ENCODE peak calls at places on chromosome 1, in seven cellular contexts. Q is breast epithelium, A is kidney, R is pancreas, T is lower lobe of right lung, X is fibroblast of lung, D is cardiac muscle cell. Y is an unnamed sample.

GRCh38 chr1:52669696-52670095 is 28.5 kb downstream of the COA7 start:
- DNase-seq in R (no peak), T (no peak), D (peak), X (no peak), Q (no peak), A (no peak), Y (no peak)

GRCh38 chr1:17233675-17234074 is 15.2 kb upstream of the PADI3 start:
- DNase-seq in D (peak), T (peak), R (peak), X (peak), Q (peak), A (peak), Y (peak)

GRCh38 chr1:178060789-178061556 is 32.9 kb upstream of the RASAL2 start:
- DNase-seq in R (no peak), A (no peak), D (peak), T (no peak), Q (no peak), X (peak), Y (no peak)

GRCh38 chr1:7280257-7280656 is 490.8 kb upstream of the VAMP3 start:
- DNase-seq in X (no peak), T (no peak), D (no peak), R (no peak), A (no peak), Q (no peak), Y (no peak)

GRCh38 chr1:215287362-215287761 is 204.8 kb downstream of the KCNK2 start:
- DNase-seq in T (no peak), A (no peak), R (no peak), D (no peak), Q (no peak), X (peak), Y (no peak)

GRCh38 chr1:29576510-29576909 is 340.2 kb downstream of the PTPRU start:
- DNase-seq in T (no peak), A (no peak), Q (no peak), D (no peak), X (no peak), R (peak), Y (no peak)

GRCh38 chr1:208045410-208046252 is 134.7 kb upstream of the CD34 start:
- DNase-seq in D (no peak), R (peak), Q (no peak), A (no peak), T (no peak), X (no peak), Y (no peak)

GRCh38 chr1:9321480-9321849 is 28.8 kb downstream of the SPSB1 start:
- DNase-seq in R (no peak), T (no peak), A (no peak), Q (no peak), X (peak), D (peak), Y (no peak)

GRCh38 chr1:187971851-187972250 is 1143.1 kb downstream of the PLA2G4A start:
- DNase-seq in R (no peak), A (no peak), D (no peak), Q (no peak), T (no peak), X (no peak), Y (no peak)

GRCh38 chr1:183845681-183846080 is 40.8 kb downstream of the RGL1 start:
- DNase-seq in D (no peak), Q (no peak), R (no peak), T (no peak), A (no peak), X (peak), Y (no peak)

GRCh38 chr1:115036814-115037535 is 7.3 kb downstream of the TSHB start:
- DNase-seq in A (no peak), R (no peak), X (no peak), Q (no peak), D (no peak), T (no peak), Y (no peak)

GRCh38 chr1:174812026-174812425 is 187.7 kb upstream of the CACYBP start:
- DNase-seq in R (no peak), T (no peak), A (no peak), Q (no peak), D (no peak), X (no peak), Y (no peak)

GRCh38 chr1:198888379-198888778 is 249.5 kb downstream of the PTPRC start:
- DNase-seq in R (no peak), X (no peak), D (no peak), T (no peak), A (no peak), Q (no peak), Y (no peak)

GRCh38 chr1:228194436-228194835 is 13.4 kb upstream of the OBSCN start:
- DNase-seq in X (no peak), Q (no peak), D (no peak), A (peak), R (no peak), T (no peak), Y (peak)

GRCh38 chr1:76040327-76040868 is 34.1 kb upstream of the ST6GALNAC3 start:
- DNase-seq in R (no peak), D (no peak), A (no peak), T (no peak), X (peak), Q (no peak), Y (no peak)

GRCh38 chr1:167645161-167645560 is 15.1 kb downstream of the RCSD1 start:
- DNase-seq in R (no peak), A (no peak), T (no peak), D (no peak), Q (no peak), X (no peak), Y (no peak)

GRCh38 chr1:54559111-54559548 is 11.1 kb downstream of the ACOT11 start:
- DNase-seq in R (no peak), D (no peak), Q (no peak), X (no peak), A (no peak), T (no peak), Y (peak)

GRCh38 chr1:154568165-154568815 is 712 bp downstream of the CHRNB2 start:
- DNase-seq in X (no peak), Q (no peak), A (no peak), R (no peak), T (no peak), D (no peak), Y (no peak)

GRCh38 chr1:24963099-24963872 is 33.2 kb upstream of the RUNX3 start:
- DNase-seq in X (no peak), A (peak), D (no peak), Q (no peak), R (peak), T (no peak), Y (no peak)

GRCh38 chr1:113256348-113256729 is 134.0 kb upstream of the MAGI3 start:
- DNase-seq in T (no peak), R (no peak), D (no peak), A (no peak), Q (no peak), X (no peak), Y (no peak)

GRCh38 chr1:5727871-5728643 is 264.2 kb downstream of the NPHP4 start:
- DNase-seq in X (no peak), T (peak), R (peak), A (peak), D (no peak), Q (no peak), Y (no peak)

GRCh38 chr1:20440785-20441200 is 45.2 kb downstream of the CAMK2N1 start:
- DNase-seq in Q (no peak), D (peak), T (no peak), X (peak), R (no peak), A (no peak), Y (no peak)

GRCh38 chr1:193486671-193487229 is 300.3 kb upstream of the B3GALT2 start:
- DNase-seq in D (peak), Q (no peak), R (no peak), T (no peak), A (no peak), X (no peak), Y (no peak)

GRCh38 chr1:41664861-41665640 is 180.6 kb upstream of the EDN2 start:
- DNase-seq in A (peak), R (no peak), X (peak), D (peak), T (no peak), Q (peak), Y (no peak)

GRCh38 chr1:211328084-211328694 is 1.6 kb downstream of the TRAF5 start:
- DNase-seq in R (no peak), Q (no peak), A (no peak), X (no peak), D (no peak), T (no peak), Y (no peak)

GRCh38 chr1:211330282-211330936 is 3.8 kb downstream of the TRAF5 start:
- DNase-seq in X (no peak), Q (no peak), R (no peak), T (no peak), D (no peak), A (no peak), Y (no peak)

GRCh38 chr1:211328866-211329265 is 2.2 kb downstream of the TRAF5 start:
- DNase-seq in Q (no peak), T (no peak), A (no peak), R (peak), X (no peak), D (no peak), Y (no peak)

GRCh38 chr1:211331011-211331709 is 4.5 kb downstream of the TRAF5 start:
- DNase-seq in R (no peak), T (no peak), A (no peak), Q (no peak), D (no peak), X (no peak), Y (no peak)

DNA sequence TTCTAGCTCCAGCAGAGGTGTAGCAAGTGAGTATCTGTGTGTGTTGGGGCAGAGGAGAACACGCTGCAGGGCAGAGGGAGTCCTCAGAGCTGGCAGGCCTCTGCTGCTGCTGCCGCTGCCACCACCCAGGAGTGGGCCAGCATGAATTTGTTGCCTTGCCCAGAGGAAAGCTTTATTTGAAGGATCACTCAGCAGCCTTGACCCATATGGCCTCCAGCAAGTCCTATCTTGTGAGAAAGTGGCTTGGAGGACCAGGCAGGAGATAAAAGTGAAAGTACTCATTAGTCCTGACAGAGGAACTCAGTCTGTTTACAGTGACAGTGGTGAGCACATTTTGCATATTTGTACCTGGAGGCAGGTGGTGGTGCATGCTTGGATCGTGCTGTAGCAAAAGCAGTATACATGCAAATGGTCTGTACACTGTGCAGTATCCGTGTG is 3.1 kb downstream of the TRAF5 start:
- DNase-seq in R (no peak), A (no peak), Q (no peak), T (no peak), X (no peak), D (no peak), Y (no peak)
- H3K27ac ChIP-seq in R (no peak), A (no peak), Q (peak), T (no peak), X (no peak), D (no peak), Y (peak)

GRCh38 chr1:226223786-226224244 is 351 bp downstream of the MIXL1 start:
- DNase-seq in A (peak), X (no peak), R (peak), T (no peak), D (peak), Q (no peak), Y (no peak)
- TF ChIP-seq CTCF in A (no peak), X (no peak), R (no peak), T (no peak), D (no peak), Q (no peak), Y (no peak)

GRCh38 chr1:169586395-169587255 is at the start of gene F5:
- DNase-seq in A (peak), Q (peak), D (peak), T (peak), R (peak), X (peak), Y (peak)
- H3K4me3 ChIP-seq in A (peak), Q (no peak), D (no peak), T (peak), R (peak), X (no peak), Y (no peak)

DNA sequence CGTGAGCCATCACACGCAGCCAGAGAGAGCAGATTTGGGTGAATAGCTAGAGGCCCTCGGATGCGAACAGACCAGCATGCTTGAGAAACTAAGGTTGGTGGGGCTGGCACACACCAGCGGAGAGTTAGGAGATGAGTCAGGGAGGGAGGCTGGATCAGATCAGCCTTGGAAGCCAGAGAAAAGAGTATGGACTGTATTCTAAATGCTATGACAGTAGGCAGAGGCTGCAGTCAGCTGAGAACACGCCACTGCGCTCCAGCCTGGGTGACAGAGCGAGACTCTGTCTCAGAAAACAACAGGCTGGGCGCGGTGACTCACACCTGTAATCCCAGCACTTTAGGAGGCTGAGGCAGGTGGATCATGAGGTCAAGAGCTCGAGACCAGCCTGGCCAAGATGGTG is 4.0 kb upstream of the PLEKHM2 start:
- DNase-seq in R (no peak), X (peak), T (no peak), D (peak), Q (no peak), A (no peak), Y (peak)
- H3K27ac ChIP-seq in R (no peak), X (peak), T (no peak), D (no peak), Q (peak), A (no peak), Y (peak)

DNA sequence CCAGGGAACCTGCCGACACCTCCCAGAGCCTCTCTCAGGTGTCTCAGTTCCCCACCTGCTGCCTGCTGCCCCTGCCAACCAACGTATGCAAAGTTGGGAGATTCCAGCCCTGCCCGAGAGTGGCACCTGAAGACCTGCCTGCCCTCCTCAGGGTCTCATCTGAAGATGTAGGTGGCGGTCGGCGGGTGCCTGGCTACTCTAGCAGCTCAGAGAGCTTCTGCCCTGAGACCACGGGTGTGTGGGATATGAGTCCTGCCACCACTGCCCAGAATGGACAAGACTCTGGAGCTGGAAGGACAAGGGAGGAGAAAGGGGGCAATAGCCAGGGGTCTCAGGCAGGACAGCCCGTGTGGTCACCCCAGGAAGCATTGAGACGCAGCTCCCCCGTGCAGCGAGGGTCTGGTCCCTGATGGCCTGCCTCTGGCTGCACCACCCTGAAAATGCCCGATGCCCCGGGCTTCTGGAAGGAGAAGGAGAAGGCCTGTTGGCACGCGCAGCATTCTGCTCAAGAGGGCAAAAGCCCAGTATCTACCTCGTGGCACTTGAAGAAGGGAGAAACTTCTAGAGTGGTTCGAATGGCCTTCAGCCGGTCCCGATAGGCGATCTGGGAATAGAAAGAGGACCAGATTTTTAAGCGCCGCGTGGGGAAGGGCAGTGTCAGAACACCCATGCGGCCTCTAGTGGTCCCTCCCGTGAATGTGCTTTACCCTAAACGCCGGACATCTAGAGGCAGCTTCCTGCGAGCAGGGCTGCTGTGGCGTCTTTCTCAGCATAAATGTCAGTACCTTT is 88.8 kb downstream of the STUM start:
- DNase-seq in D (peak), Q (no peak), X (peak), T (no peak), A (peak), R (peak), Y (peak)
- TF ChIP-seq CTCF in D (peak), Q (no peak), X (peak), T (peak), A (peak), R (no peak), Y (peak)

DNA sequence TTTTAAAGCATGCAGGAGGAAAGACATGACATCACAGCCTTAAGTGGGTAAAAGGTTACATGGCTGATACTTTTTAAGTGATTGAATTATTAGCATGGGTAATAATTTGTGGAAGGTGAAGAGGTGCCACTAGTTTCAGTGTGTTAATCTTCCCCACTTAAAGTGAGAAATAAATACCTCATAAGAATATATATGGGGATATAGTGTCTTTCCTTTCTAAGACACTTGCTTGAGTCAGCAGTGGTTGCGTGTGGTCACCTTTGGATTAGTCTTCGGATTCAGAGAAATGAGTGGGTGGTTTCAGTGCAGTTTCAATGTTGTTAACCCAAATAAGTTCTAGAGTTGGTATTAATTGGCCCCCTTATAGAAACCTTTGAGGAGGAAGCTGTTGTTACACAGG is 94.1 kb downstream of the ADGRL2 start:
- DNase-seq in X (no peak), T (no peak), D (peak), A (no peak), R (no peak), Q (no peak), Y (no peak)
- H3K4me3 ChIP-seq in X (no peak), T (no peak), D (no peak), A (no peak), R (no peak), Q (no peak), Y (no peak)

GRCh38 chr1:145705634-145706033 is 1.5 kb downstream of the PDZK1 start:
- DNase-seq in T (no peak), A (no peak), Q (no peak), X (no peak), R (no peak), D (no peak), Y (no peak)

GRCh38 chr1:145706282-145706681 is 886 bp downstream of the PDZK1 start:
- DNase-seq in D (no peak), X (no peak), R (no peak), Q (no peak), A (no peak), T (no peak), Y (no peak)

GRCh38 chr1:145707183-145707867 is at the start of gene PDZK1:
- DNase-seq in T (no peak), D (no peak), Q (no peak), A (peak), R (peak), X (no peak), Y (no peak)

GRCh38 chr1:145710291-145711027 is 3.3 kb upstream of the PDZK1 start:
- DNase-seq in D (no peak), A (no peak), X (no peak), Q (no peak), T (no peak), R (no peak), Y (no peak)

GRCh38 chr1:145708063-145708462 is 895 bp upstream of the PDZK1 start:
- DNase-seq in Q (no peak), T (no peak), A (no peak), X (peak), D (no peak), R (no peak), Y (no peak)
- H3K27ac ChIP-seq in Q (no peak), T (no peak), A (peak), X (no peak), D (no peak), R (peak), Y (no peak)

GRCh38 chr1:233331676-233332519 is 4.4 kb downstream of the MAP3K21 start:
- DNase-seq in A (no peak), X (no peak), Q (no peak), D (no peak), R (no peak), T (no peak), Y (no peak)

GRCh38 chr1:233328661-233329498 is 1.4 kb downstream of the MAP3K21 start:
- DNase-seq in R (peak), A (peak), T (no peak), X (no peak), D (peak), Q (peak), Y (peak)

GRCh38 chr1:233326995-233327937 is at the start of gene MAP3K21:
- DNase-seq in X (peak), T (peak), D (peak), Q (peak), R (peak), A (peak), Y (peak)

GRCh38 chr1:233326319-233326994 is 1.1 kb upstream of the MAP3K21 start:
- DNase-seq in D (no peak), X (no peak), T (no peak), A (peak), Q (peak), R (peak), Y (no peak)

GRCh38 chr1:233327938-233328660 is 575 bp downstream of the MAP3K21 start:
- DNase-seq in D (peak), R (peak), T (peak), X (no peak), Q (no peak), A (peak), Y (no peak)
- TF ChIP-seq CTCF in D (no peak), R (no peak), T (no peak), X (no peak), Q (no peak), A (no peak), Y (no peak)

DNA sequence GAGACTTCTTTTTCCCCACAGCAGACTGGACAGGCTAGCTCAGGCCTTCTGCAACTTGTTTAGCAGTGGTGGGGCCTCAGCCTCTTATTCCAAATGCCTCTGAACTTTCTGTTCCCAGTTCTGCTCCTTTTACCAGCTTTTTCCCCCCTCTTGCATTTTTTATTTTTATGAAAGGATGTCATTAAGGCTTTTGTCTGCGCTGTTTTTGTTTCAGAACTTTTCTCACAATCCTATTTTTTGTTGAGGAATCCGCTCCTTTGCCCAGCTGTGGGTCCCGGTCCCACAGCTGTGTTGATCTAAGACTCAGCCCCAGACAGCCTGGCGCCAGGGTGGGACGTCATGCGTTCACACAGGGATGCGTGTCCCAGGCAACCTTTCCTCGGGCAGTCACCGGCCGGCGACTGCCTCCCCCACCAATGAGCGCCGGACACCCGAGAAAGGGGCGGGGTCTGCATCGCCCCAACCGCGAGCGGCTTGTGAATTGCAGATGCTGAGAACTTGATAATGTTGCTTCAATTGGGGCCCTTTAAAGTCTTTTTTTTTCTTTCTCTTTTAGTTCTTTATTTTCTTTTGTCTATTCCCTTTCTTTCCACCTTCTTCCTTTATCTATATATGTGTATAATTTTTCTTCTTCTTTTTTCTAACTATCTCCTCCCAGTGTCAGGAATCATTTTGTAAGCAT is 3.0 kb upstream of the ID3 start:
- DNase-seq in Q (peak), R (peak), D (peak), T (peak), A (peak), X (peak), Y (peak)
- H3K4me3 ChIP-seq in Q (no peak), R (peak), D (peak), T (peak), A (peak), X (peak), Y (no peak)